ENCODE peak calls at places on chromosomes 5 and 9, in four cellular contexts. B, U, J and Z are unnamed samples.

GRCh38 chr5:134140530-134141201 is 26.2 kb downstream of the TCF7 start:
- DNase-seq in B (peak), U (peak), J (peak), Z (peak)

GRCh38 chr5:143054480-143054941 is 284.3 kb downstream of the ARHGAP26 start:
- DNase-seq in B (no peak), U (no peak), J (peak), Z (no peak)

GRCh38 chr9:98730914-98731313 is 22.2 kb upstream of the GABBR2 start:
- DNase-seq in B (no peak), U (no peak), J (no peak), Z (no peak)

GRCh38 chr9:93133641-93134017 is 422 bp downstream of the NINJ1 start:
- DNase-seq in B (peak), U (peak), J (peak), Z (peak)

GRCh38 chr5:129460121-129460950 is at the start of gene ADAMTS19:
- DNase-seq in B (peak), U (peak), J (peak), Z (peak)

GRCh38 chr5:110918683-110919082 is 152.8 kb upstream of the TSLP start:
- DNase-seq in B (no peak), U (no peak), J (no peak), Z (no peak)

GRCh38 chr5:107514305-107514704 is 156.4 kb downstream of the EFNA5 start:
- DNase-seq in B (no peak), U (no peak), J (peak), Z (no peak)

GRCh38 chr5:15248731-15249130 is 251.2 kb upstream of the FBXL7 start:
- DNase-seq in B (no peak), U (no peak), J (no peak), Z (no peak)

GRCh38 chr5:99600952-99601351 is 672.1 kb upstream of the CHD1 start:
- DNase-seq in B (no peak), U (no peak), J (no peak), Z (peak)

GRCh38 chr5:150394103-150394502 is 18.6 kb downstream of the CD74 start:
- DNase-seq in B (peak), U (no peak), J (peak), Z (peak)

GRCh38 chr9:74255489-74255984 is 241.6 kb upstream of the RORB start:
- DNase-seq in B (no peak), U (no peak), J (no peak), Z (no peak)

GRCh38 chr5:129361441-129362025 is 98.6 kb upstream of the ADAMTS19 start:
- DNase-seq in B (no peak), U (peak), J (peak), Z (peak)

GRCh38 chr5:99141534-99142135 is 212.8 kb upstream of the CHD1 start:
- DNase-seq in B (no peak), U (peak), J (no peak), Z (no peak)

GRCh38 chr5:136906545-136906944 is 541.2 kb upstream of the TRPC7 start:
- DNase-seq in B (no peak), U (peak), J (no peak), Z (no peak)

GRCh38 chr5:59360130-59360555 is 533.4 kb downstream of the PDE4D start:
- DNase-seq in B (no peak), U (peak), J (no peak), Z (peak)

GRCh38 chr9:123912167-123912897 is 17.6 kb downstream of the DENND1A start:
- DNase-seq in B (no peak), U (no peak), J (no peak), Z (no peak)

GRCh38 chr9:93092171-93092991 is 3.6 kb upstream of the CARD19 start:
- DNase-seq in B (no peak), U (no peak), J (no peak), Z (no peak)

GRCh38 chr5:134547579-134547978 is 22.1 kb downstream of the JADE2 start:
- DNase-seq in B (no peak), U (no peak), J (peak), Z (peak)

GRCh38 chr5:34684281-34684979 is 28.3 kb downstream of the RAI14 start:
- DNase-seq in B (peak), U (peak), J (peak), Z (peak)

GRCh38 chr5:118863345-118863744 is 125.0 kb downstream of the DTWD2 start:
- DNase-seq in B (no peak), U (no peak), J (peak), Z (no peak)

GRCh38 chr9:14616188-14616982 is 76.8 kb downstream of the ZDHHC21 start:
- DNase-seq in B (peak), U (peak), J (peak), Z (peak)

GRCh38 chr9:112945620-112946208 is 55.0 kb upstream of the SLC46A2 start:
- DNase-seq in B (no peak), U (peak), J (no peak), Z (no peak)

GRCh38 chr5:125045647-125046046 is 299.2 kb upstream of the ZNF608 start:
- DNase-seq in B (no peak), U (no peak), J (peak), Z (no peak)

GRCh38 chr5:27491746-27492439 is 453.5 kb upstream of the CDH9 start:
- DNase-seq in B (no peak), U (no peak), J (no peak), Z (no peak)

GRCh38 chr5:124212949-124213348 is 533.5 kb downstream of the ZNF608 start:
- DNase-seq in B (no peak), U (no peak), J (no peak), Z (no peak)

GRCh38 chr9:33106827-33107621 is 30.6 kb upstream of the SMU1 start:
- DNase-seq in B (peak), U (peak), J (peak), Z (peak)

GRCh38 chr9:114283551-114284111 is 39.3 kb upstream of the ORM1 start:
- DNase-seq in B (no peak), U (no peak), J (no peak), Z (no peak)

GRCh38 chr9:15509931-15510788 is 610 bp downstream of the PSIP1 start:
- DNase-seq in B (peak), U (peak), J (no peak), Z (peak)

GRCh38 chr5:32551865-32552264 is 33.5 kb upstream of the SUB1 start:
- DNase-seq in B (no peak), U (no peak), J (no peak), Z (no peak)

GRCh38 chr9:125466356-125466855 is 204.8 kb downstream of the GAPVD1 start:
- DNase-seq in B (no peak), U (no peak), J (no peak), Z (no peak)

GRCh38 chr5:88944751-88945507 is 61.9 kb upstream of the MEF2C start:
- DNase-seq in B (no peak), U (no peak), J (peak), Z (peak)

DNA sequence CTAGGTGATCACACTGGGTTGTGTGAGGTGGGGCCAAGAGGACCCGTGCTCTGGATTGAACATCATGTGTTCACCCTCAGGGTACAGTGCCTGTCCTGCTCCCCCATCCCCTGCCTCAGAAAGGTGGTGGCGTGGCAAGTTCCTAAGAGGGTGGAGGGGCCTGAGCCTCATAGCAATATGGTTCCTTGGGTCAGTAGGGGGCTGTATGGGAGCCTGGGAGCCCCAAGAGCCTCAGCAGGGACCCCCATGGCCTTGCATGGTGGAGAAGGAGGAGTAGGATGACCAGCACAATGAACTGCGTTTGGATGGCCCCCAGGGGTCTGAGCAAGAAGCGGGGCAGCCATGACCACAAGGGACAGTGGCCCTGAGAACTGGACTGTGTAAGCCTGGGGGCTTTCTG is 89.6 kb upstream of the SHB start:
- DNase-seq in B (no peak), U (no peak), J (no peak), Z (no peak)
- H3K23ac ChIP-seq in B (no peak), U (no peak), J (no peak), Z (no peak)

GRCh38 chr9:16915126-16915831 is 44.8 kb upstream of the BNC2 start:
- DNase-seq in B (no peak), U (no peak), J (no peak), Z (no peak)
- H3K18ac ChIP-seq in B (no peak), U (no peak), J (no peak), Z (no peak)

GRCh38 chr5:80744149-80744548 is 89.4 kb upstream of the DHFR start:
- DNase-seq in B (no peak), U (no peak), J (no peak), Z (no peak)
- H3K23ac ChIP-seq in B (no peak), U (no peak), J (no peak), Z (no peak)

GRCh38 chr5:102527547-102527946 is 28.7 kb upstream of the SLCO6A1 start:
- DNase-seq in B (no peak), U (no peak), J (no peak), Z (no peak)

GRCh38 chr5:102528600-102528999 is 29.8 kb upstream of the SLCO6A1 start:
- DNase-seq in B (no peak), U (no peak), J (no peak), Z (no peak)

GRCh38 chr5:102532126-102532525 is 33.3 kb upstream of the SLCO6A1 start:
- DNase-seq in B (no peak), U (no peak), J (no peak), Z (no peak)

GRCh38 chr5:102536323-102536928 is 37.6 kb upstream of the SLCO6A1 start:
- DNase-seq in B (no peak), U (no peak), J (peak), Z (peak)

GRCh38 chr5:102531506-102531905 is 32.7 kb upstream of the SLCO6A1 start:
- DNase-seq in B (no peak), U (no peak), J (no peak), Z (peak)
- H3K18ac ChIP-seq in B (no peak), U (no peak), J (no peak), Z (no peak)

DNA sequence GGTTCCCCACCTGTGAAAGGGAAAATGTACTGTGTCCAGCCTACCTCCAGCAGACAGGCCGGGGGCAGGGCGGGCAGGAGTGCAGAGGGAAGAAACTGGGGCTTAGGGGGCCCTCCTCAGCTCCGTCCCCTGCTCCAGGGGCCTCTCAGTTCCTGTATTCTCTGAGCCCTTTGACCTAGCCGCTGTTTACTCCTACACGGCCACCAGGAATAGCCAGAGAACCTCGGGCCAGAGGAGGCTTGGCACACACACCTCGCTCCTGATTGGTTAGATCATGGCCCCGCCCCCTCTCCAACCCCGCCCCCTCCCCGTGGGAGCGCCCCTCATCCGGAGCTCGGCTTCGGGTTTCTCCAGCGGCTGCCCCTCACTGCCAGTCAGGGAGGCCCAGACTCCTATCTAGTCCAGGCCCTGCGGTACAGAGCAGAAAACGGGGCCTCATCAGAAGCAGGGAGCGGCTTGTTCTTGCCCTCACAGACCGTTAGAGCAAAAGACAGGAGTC is 2.2 kb downstream of the ST6GALNAC6 start:
- DNase-seq in B (no peak), U (peak), J (peak), Z (peak)
- H3K23ac ChIP-seq in B (no peak), U (no peak), J (peak), Z (no peak)

GRCh38 chr9:80440724-80441123 is 869.0 kb downstream of the TLE4 start:
- DNase-seq in B (no peak), U (peak), J (no peak), Z (no peak)

GRCh38 chr9:80437825-80438224 is 866.1 kb downstream of the TLE4 start:
- DNase-seq in B (no peak), U (no peak), J (no peak), Z (no peak)

GRCh38 chr9:80435591-80435990 is 863.8 kb downstream of the TLE4 start:
- DNase-seq in B (no peak), U (no peak), J (no peak), Z (no peak)
- H3K18ac ChIP-seq in B (no peak), U (no peak), J (no peak), Z (no peak)

GRCh38 chr5:172115541-172115982 is 72.5 kb downstream of the STK10 start:
- DNase-seq in B (no peak), U (no peak), J (no peak), Z (no peak)

GRCh38 chr5:172114875-172115422 is 73.1 kb downstream of the STK10 start:
- DNase-seq in B (no peak), U (no peak), J (no peak), Z (no peak)

GRCh38 chr5:172117977-172118701 is 69.9 kb downstream of the STK10 start:
- DNase-seq in B (no peak), U (no peak), J (no peak), Z (no peak)

GRCh38 chr5:172119921-172120688 is 67.9 kb downstream of the STK10 start:
- DNase-seq in B (no peak), U (peak), J (no peak), Z (no peak)

GRCh38 chr5:172118891-172119290 is 69.1 kb downstream of the STK10 start:
- DNase-seq in B (no peak), U (no peak), J (no peak), Z (no peak)
- H3K23ac ChIP-seq in B (no peak), U (no peak), J (no peak), Z (no peak)

GRCh38 chr9:136615631-136616306 is 46.9 kb upstream of the EGFL7 start:
- DNase-seq in B (no peak), U (peak), J (peak), Z (no peak)

GRCh38 chr9:136616307-136616635 is 46.4 kb upstream of the EGFL7 start:
- DNase-seq in B (no peak), U (no peak), J (no peak), Z (no peak)

GRCh38 chr9:136614967-136615623 is 47.6 kb upstream of the EGFL7 start:
- DNase-seq in B (no peak), U (peak), J (no peak), Z (no peak)

GRCh38 chr9:136613824-136614371 is 48.8 kb upstream of the EGFL7 start:
- DNase-seq in B (no peak), U (no peak), J (no peak), Z (peak)

GRCh38 chr9:136614372-136614922 is 48.3 kb upstream of the EGFL7 start:
- DNase-seq in B (no peak), U (no peak), J (peak), Z (peak)
- H3K18ac ChIP-seq in B (no peak), U (no peak), J (peak), Z (peak)

GRCh38 chr9:137316012-137316981 is 14.2 kb upstream of the NRARP start:
- DNase-seq in B (no peak), U (no peak), J (no peak), Z (peak)
- H3K23ac ChIP-seq in B (no peak), U (no peak), J (no peak), Z (peak)